ENCODE peak calls at places on chromosomes 1 and 21, in eight cellular contexts. T, R, H, L, W, C, D and N are unnamed samples.

GRCh38 chr21:25925936-25926335 is 191.2 kb downstream of the GABPA start:
- DNase-seq in W (peak; percentile 22), H (no peak), L (no peak), C (no peak), D (no peak), R (no peak), T (no peak), N (peak; percentile 39)

GRCh38 chr1:40344597-40344996 is 27.5 kb upstream of the COL9A2 start:
- DNase-seq in D (no peak), H (no peak), C (no peak), L (peak; percentile 41), W (no peak), R (peak; percentile 42), T (no peak), N (peak; percentile 20)

GRCh38 chr1:234899041-234899787 is 229.4 kb downstream of the TOMM20 start:
- DNase-seq in T (no peak), L (no peak), D (no peak), C (no peak), H (no peak), W (peak; percentile 86), R (peak; percentile 49), N (peak; percentile 82)

GRCh38 chr1:22212400-22213233 is 69.7 kb upstream of the WNT4 start:
- DNase-seq in W (no peak), H (no peak), L (no peak), D (no peak), T (no peak), R (no peak), C (no peak), N (no peak)

GRCh38 chr1:9249534-9250335 is 15.2 kb downstream of the H6PD start:
- DNase-seq in C (no peak), H (no peak), R (peak; percentile 80), D (peak; percentile 53), L (peak; percentile 73), T (no peak), W (no peak), N (no peak)

GRCh38 chr1:34829250-34829649 is 30.3 kb downstream of the SMIM12 start:
- DNase-seq in W (no peak), L (no peak), T (no peak), C (no peak), D (no peak), H (no peak), R (no peak), N (peak; percentile 44)

GRCh38 chr1:224087358-224087757 is 26.6 kb upstream of the FBXO28 start:
- DNase-seq in D (no peak), W (no peak), T (no peak), H (no peak), L (no peak), C (no peak), R (no peak), N (no peak)

GRCh38 chr1:225842788-225843425 is 33.0 kb downstream of the EPHX1 start:
- DNase-seq in H (no peak), W (no peak), D (no peak), C (no peak), T (no peak), L (no peak), R (no peak), N (no peak)

GRCh38 chr1:81179239-81179638 is 621.5 kb upstream of the ADGRL2 start:
- DNase-seq in L (no peak), H (no peak), T (no peak), R (peak; percentile 65), W (no peak), D (no peak), C (no peak), N (no peak)

GRCh38 chr1:214422137-214422671 is 129.2 kb downstream of the PTPN14 start:
- DNase-seq in L (no peak), H (no peak), D (no peak), C (no peak), R (no peak), W (no peak), T (no peak), N (peak; percentile 95)

GRCh38 chr1:196607940-196608339 is 300 bp downstream of the KCNT2 start:
- DNase-seq in H (no peak), C (no peak), T (no peak), L (no peak), D (no peak), W (peak; percentile 7), R (no peak), N (no peak)

GRCh38 chr1:44221793-44222192 is 8.5 kb downstream of the DMAP1 start:
- DNase-seq in D (no peak), W (no peak), C (no peak), T (no peak), H (no peak), L (no peak), R (no peak), N (no peak)

GRCh38 chr1:245294021-245294420 is 139.2 kb downstream of the KIF26B start:
- DNase-seq in L (no peak), H (no peak), T (no peak), W (no peak), C (no peak), D (no peak), R (no peak), N (no peak)

GRCh38 chr1:208934933-208935332 is 648.6 kb upstream of the CAMK1G start:
- DNase-seq in C (no peak), D (no peak), L (no peak), T (no peak), R (no peak), H (no peak), W (no peak), N (no peak)